ENCODE peak calls at places on chromosomes 16 and 17, in six cellular contexts. B is neuronal stem cell, N is heart left ventricle, R is hepatocyte, C is thoracic aorta, U is prostate gland. A is an unnamed sample.

GRCh38 chr17:12665263-12666210 is at the start of gene MYOCD:
- DNase-seq in B (peak; percentile 87), N (peak; percentile 75), R (peak; percentile 63), C (peak; percentile 8), U (no peak), A (peak; percentile 84)

GRCh38 chr17:75525806-75526554 is 483 bp downstream of the LLGL2 start:
- DNase-seq in B (peak; percentile 41), N (no peak), R (peak; percentile 55), C (no peak), U (no peak), A (no peak)

GRCh38 chr17:10337976-10338375 is 34.8 kb downstream of the MYH13 start:
- DNase-seq in B (no peak), N (no peak), R (peak; percentile 19), C (no peak), U (no peak), A (no peak)

GRCh38 chr16:85286066-85286712 is 173.9 kb upstream of the CIBAR2 start:
- DNase-seq in B (no peak), N (peak; percentile 65), R (no peak), C (peak; percentile 54), U (peak; percentile 29), A (peak; percentile 91)

GRCh38 chr16:64991011-64991410 is 130.9 kb downstream of the CDH11 start:
- DNase-seq in B (no peak), N (peak; percentile 21), R (no peak), C (no peak), U (no peak), A (no peak)

GRCh38 chr16:27314161-27314723 is 468 bp downstream of the IL4R start:
- DNase-seq in B (no peak), N (peak; percentile 72), R (peak; percentile 76), C (peak; percentile 76), U (no peak), A (peak; percentile 86)

GRCh38 chr17:77427471-77427991 is 286.8 kb downstream of the SEC14L1 start:
- DNase-seq in B (no peak), N (no peak), R (peak; percentile 67), C (no peak), U (no peak), A (peak; percentile 78)

GRCh38 chr16:78930561-78930960 is 670.0 kb downstream of the MAF start:
- DNase-seq in B (no peak), N (no peak), R (peak; percentile 27), C (no peak), U (no peak), A (no peak)

GRCh38 chr17:35540589-35541404 is 3.3 kb upstream of the SLFN12L start:
- DNase-seq in B (no peak), N (peak; percentile 50), R (no peak), C (no peak), U (no peak), A (peak; percentile 41)

GRCh38 chr16:66335704-66336329 is 30.7 kb upstream of the CDH5 start:
- DNase-seq in B (no peak), N (peak; percentile 52), R (peak; percentile 44), C (no peak), U (no peak), A (peak; percentile 54)

GRCh38 chr16:73951541-73951940 is 345.1 kb upstream of the PSMD7 start:
- DNase-seq in B (no peak), N (peak; percentile 65), R (peak; percentile 11), C (no peak), U (no peak), A (peak; percentile 63)

GRCh38 chr17:4304417-4305027 is 40.7 kb upstream of the ANKFY1 start:
- DNase-seq in B (peak; percentile 42), N (peak; percentile 33), R (peak; percentile 69), C (no peak), U (peak; percentile 39), A (no peak)

GRCh38 chr17:69643686-69644085 is 229.2 kb downstream of the MAP2K6 start:
- DNase-seq in B (no peak), N (no peak), R (no peak), C (no peak), U (no peak), A (no peak)

GRCh38 chr17:79082311-79083190 is 7.9 kb downstream of the ENGASE start:
- DNase-seq in B (peak; percentile 48), N (peak; percentile 54), R (peak; percentile 73), C (no peak), U (no peak), A (peak; percentile 83)

GRCh38 chr16:86994651-86995171 is 322.5 kb downstream of the C16orf95 start:
- DNase-seq in B (no peak), N (no peak), R (peak; percentile 41), C (no peak), U (no peak), A (no peak)

GRCh38 chr16:4212207-4212933 is 29.5 kb downstream of the SRL start:
- DNase-seq in B (no peak), N (peak; percentile 87), R (no peak), C (peak; percentile 35), U (no peak), A (peak; percentile 90)

GRCh38 chr16:4358831-4359561 is 7.9 kb upstream of the PAM16 start:
- DNase-seq in B (peak; percentile 72), N (no peak), R (peak; percentile 78), C (no peak), U (no peak), A (peak; percentile 88)

GRCh38 chr16:88871730-88872416 is 5.4 kb upstream of the PABPN1L start:
- DNase-seq in B (no peak), N (no peak), R (no peak), C (no peak), U (no peak), A (no peak)

GRCh38 chr16:89210904-89211515 is 6.5 kb upstream of the ZNF778 start:
- DNase-seq in B (no peak), N (no peak), R (no peak), C (no peak), U (no peak), A (no peak)

GRCh38 chr16:88747588-88748301 is 37.3 kb downstream of the PIEZO1 start:
- DNase-seq in B (no peak), N (no peak), R (no peak), C (no peak), U (no peak), A (no peak)

GRCh38 chr17:55215711-55216110 is 49.0 kb upstream of the HLF start:
- DNase-seq in B (no peak), N (no peak), R (no peak), C (no peak), U (no peak), A (no peak)

GRCh38 chr16:69087161-69087581 is 18.3 kb upstream of the HAS3 start:
- DNase-seq in B (no peak), N (no peak), R (no peak), C (no peak), U (no peak), A (no peak)
- H3K4me1 ChIP-seq in B (peaks cover 25% of the 10 kb centered on the region), N (no peaks in the 10 kb centered on the region), R (peaks cover 12% of the 10 kb centered on the region), C (no peaks in the 10 kb centered on the region), U (peaks cover 7% of the 10 kb centered on the region), A (peaks cover 3% of the 10 kb centered on the region)

GRCh38 chr16:58466396-58466795 is 33.5 kb upstream of the NDRG4 start:
- DNase-seq in B (no peak), N (no peak), R (no peak), C (no peak), U (no peak), A (no peak)
- H3K4me1 ChIP-seq in B (no peaks in the 10 kb centered on the region), N (peaks cover 40% of the 10 kb centered on the region), R (peaks cover 12% of the 10 kb centered on the region), C (peaks cover 10% of the 10 kb centered on the region), U (peaks cover 6% of the 10 kb centered on the region), A (peaks cover 2% of the 10 kb centered on the region)

GRCh38 chr16:67483731-67484525 is 581 bp upstream of the AGRP start:
- DNase-seq in B (no peak), N (no peak), R (no peak), C (no peak), U (no peak), A (no peak)

GRCh38 chr16:67482260-67482924 is 955 bp downstream of the AGRP start:
- DNase-seq in B (no peak), N (no peak), R (no peak), C (no peak), U (no peak), A (no peak)

GRCh38 chr16:67483150-67483549 is at the start of gene AGRP:
- DNase-seq in B (no peak), N (no peak), R (no peak), C (no peak), U (no peak), A (no peak)

GRCh38 chr16:67480833-67481560 is at the start of gene ATP6V0D1:
- DNase-seq in B (peak; percentile 98), N (peak; percentile 99), R (peak; percentile 99), C (peak; percentile 84), U (peak; percentile 97), A (peak; percentile 100)

DNA sequence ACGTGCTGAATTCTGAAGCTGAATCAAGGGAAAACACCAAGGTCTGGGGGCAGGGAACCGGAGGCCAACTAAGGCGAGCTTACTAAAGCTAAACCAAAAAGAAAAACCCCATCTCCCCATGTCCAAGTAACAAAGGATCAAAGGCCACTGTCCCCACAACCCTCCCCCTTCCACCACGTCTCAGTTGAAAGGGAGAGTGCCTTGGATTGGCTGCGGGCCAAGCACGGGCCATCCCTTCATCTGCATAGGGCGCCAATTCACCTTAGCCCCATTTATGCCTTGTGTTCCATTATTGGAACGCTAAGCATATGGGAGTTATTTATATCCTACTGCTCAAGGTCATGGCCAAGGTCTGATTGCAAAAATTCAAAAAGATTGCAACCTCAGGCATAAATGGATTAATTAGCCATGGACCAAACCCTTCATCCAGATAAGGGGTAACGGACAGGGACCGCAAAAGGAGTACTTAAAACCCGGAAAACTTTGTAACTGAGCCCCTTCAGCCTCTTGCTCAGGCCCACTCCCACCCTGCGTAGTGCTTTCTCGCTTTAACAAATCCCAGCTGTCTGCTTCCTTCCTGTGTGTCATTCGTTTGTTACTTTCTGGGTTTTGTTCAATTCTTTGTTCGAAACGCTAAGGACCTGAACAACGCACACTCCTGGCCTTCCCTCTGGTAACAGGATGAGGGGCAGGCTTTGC is 753 bp upstream of the ATP6V0D1 start:
- DNase-seq in B (no peak), N (peak; percentile 61), R (peak; percentile 48), C (no peak), U (no peak), A (peak; percentile 86)
- H3K4me1 ChIP-seq in B (peaks cover 14% of the 10 kb centered on the region), N (peaks cover 39% of the 10 kb centered on the region), R (peaks cover 20% of the 10 kb centered on the region), C (peaks cover 21% of the 10 kb centered on the region), U (peaks cover 7% of the 10 kb centered on the region), A (peaks cover 3% of the 10 kb centered on the region)

GRCh38 chr17:57517216-57517518 is 227.9 kb downstream of the CCDC182 start:
- DNase-seq in B (no peak), N (no peak), R (no peak), C (no peak), U (no peak), A (no peak)

GRCh38 chr17:57512258-57512657 is 232.8 kb downstream of the CCDC182 start:
- DNase-seq in B (no peak), N (no peak), R (no peak), C (no peak), U (no peak), A (no peak)

GRCh38 chr17:57515662-57516211 is 229.4 kb downstream of the CCDC182 start:
- DNase-seq in B (no peak), N (no peak), R (no peak), C (no peak), U (no peak), A (no peak)

GRCh38 chr17:57516290-57517215 is 228.5 kb downstream of the CCDC182 start:
- DNase-seq in B (no peak), N (no peak), R (no peak), C (no peak), U (no peak), A (no peak)

DNA sequence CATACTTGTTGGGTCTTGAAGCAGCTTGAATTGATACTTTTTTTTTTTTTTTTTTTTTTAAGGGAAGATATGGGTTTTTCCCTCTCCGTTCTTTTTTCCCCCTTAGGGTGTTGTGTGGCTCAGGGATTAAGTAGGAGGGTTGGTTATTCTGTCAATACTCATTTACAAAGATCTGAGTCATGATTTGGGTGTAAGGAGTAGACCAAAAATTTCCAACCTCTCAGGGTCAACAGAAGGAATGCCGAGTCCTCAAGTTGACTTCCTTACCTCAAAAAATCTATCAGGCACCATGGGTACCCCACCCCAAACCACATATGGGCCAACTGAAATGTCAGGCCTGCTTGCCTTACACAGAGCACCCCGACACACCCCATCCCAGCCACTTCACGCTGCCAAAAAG is 230.5 kb downstream of the CCDC182 start:
- DNase-seq in B (no peak), N (no peak), R (no peak), C (no peak), U (no peak), A (no peak)
- H3K4me1 ChIP-seq in B (peaks cover 33% of the 10 kb centered on the region), N (peaks cover 21% of the 10 kb centered on the region), R (peaks cover 31% of the 10 kb centered on the region), C (peaks cover 4% of the 10 kb centered on the region), U (no peaks in the 10 kb centered on the region), A (peaks cover 11% of the 10 kb centered on the region)

A was measured in right cardiac atrium.